ENCODE peak calls at places on chromosomes 12 and 14, in nine cellular contexts. One of them, this sample, is unnamed.

GRCh38 chr12:114288071-114288470 is 117.9 kb downstream of the TBX5 start:
- DNase-seq in dorsolateral prefrontal cortex: no peak
- DNase-seq in HFF-Myc: no peak
- DNase-seq in stimulated activated CD4-positive, alpha-beta T cell treated with anti-CD3 and anti-CD28 coated beads, TNF-alpha, amount 100 ng/mL, for 1 hour: no peak
- DNase-seq in choroid plexus epithelial cell: no peak
- DNase-seq in AG20443: peak
- DNase-seq in HS-5: no peak
- DNase-seq in NCI-H2081: no peak
- DNase-seq in ACHN: no peak
- DNase-seq in this sample: no peak

GRCh38 chr14:87935895-87936294 is 57.1 kb downstream of the GALC start:
- DNase-seq in dorsolateral prefrontal cortex: no peak
- DNase-seq in HFF-Myc: no peak
- DNase-seq in stimulated activated CD4-positive, alpha-beta T cell treated with anti-CD3 and anti-CD28 coated beads, TNF-alpha, amount 100 ng/mL, for 1 hour: no peak
- DNase-seq in choroid plexus epithelial cell: no peak
- DNase-seq in AG20443: no peak
- DNase-seq in HS-5: no peak
- DNase-seq in NCI-H2081: no peak
- DNase-seq in ACHN: no peak
- DNase-seq in this sample: no peak

GRCh38 chr12:52125499-52125900 is 46.0 kb downstream of the SMIM41 start:
- DNase-seq in dorsolateral prefrontal cortex: no peak
- DNase-seq in HFF-Myc: no peak
- DNase-seq in stimulated activated CD4-positive, alpha-beta T cell treated with anti-CD3 and anti-CD28 coated beads, TNF-alpha, amount 100 ng/mL, for 1 hour: no peak
- DNase-seq in choroid plexus epithelial cell: no peak
- DNase-seq in AG20443: peak
- DNase-seq in HS-5: no peak
- DNase-seq in NCI-H2081: peak
- DNase-seq in ACHN: no peak
- DNase-seq in this sample: no peak

GRCh38 chr12:78171082-78171481 is 340.4 kb downstream of the NAV3 start:
- DNase-seq in dorsolateral prefrontal cortex: no peak
- DNase-seq in HFF-Myc: no peak
- DNase-seq in stimulated activated CD4-positive, alpha-beta T cell treated with anti-CD3 and anti-CD28 coated beads, TNF-alpha, amount 100 ng/mL, for 1 hour: no peak
- DNase-seq in choroid plexus epithelial cell: no peak
- DNase-seq in AG20443: no peak
- DNase-seq in HS-5: no peak
- DNase-seq in NCI-H2081: no peak
- DNase-seq in ACHN: no peak
- DNase-seq in this sample: no peak

GRCh38 chr12:75795125-75795524 is 236.5 kb downstream of the PHLDA1 start:
- DNase-seq in dorsolateral prefrontal cortex: no peak
- DNase-seq in HFF-Myc: no peak
- DNase-seq in stimulated activated CD4-positive, alpha-beta T cell treated with anti-CD3 and anti-CD28 coated beads, TNF-alpha, amount 100 ng/mL, for 1 hour: no peak
- DNase-seq in choroid plexus epithelial cell: no peak
- DNase-seq in AG20443: no peak
- DNase-seq in HS-5: no peak
- DNase-seq in NCI-H2081: no peak
- DNase-seq in ACHN: no peak
- DNase-seq in this sample: no peak

GRCh38 chr14:103408491-103409155 is 23.4 kb downstream of the MARK3 start:
- DNase-seq in dorsolateral prefrontal cortex: no peak
- DNase-seq in HFF-Myc: no peak
- DNase-seq in stimulated activated CD4-positive, alpha-beta T cell treated with anti-CD3 and anti-CD28 coated beads, TNF-alpha, amount 100 ng/mL, for 1 hour: no peak
- DNase-seq in choroid plexus epithelial cell: peak
- DNase-seq in AG20443: no peak
- DNase-seq in HS-5: no peak
- DNase-seq in NCI-H2081: no peak
- DNase-seq in ACHN: no peak
- DNase-seq in this sample: no peak

GRCh38 chr12:91574975-91575374 is 392.4 kb upstream of the DCN start:
- DNase-seq in dorsolateral prefrontal cortex: no peak
- DNase-seq in HFF-Myc: no peak
- DNase-seq in stimulated activated CD4-positive, alpha-beta T cell treated with anti-CD3 and anti-CD28 coated beads, TNF-alpha, amount 100 ng/mL, for 1 hour: no peak
- DNase-seq in choroid plexus epithelial cell: no peak
- DNase-seq in AG20443: no peak
- DNase-seq in HS-5: no peak
- DNase-seq in NCI-H2081: no peak
- DNase-seq in ACHN: no peak
- DNase-seq in this sample: no peak

GRCh38 chr14:68164723-68165122 is 345.1 kb downstream of the RAD51B start:
- DNase-seq in dorsolateral prefrontal cortex: no peak
- DNase-seq in HFF-Myc: no peak
- DNase-seq in stimulated activated CD4-positive, alpha-beta T cell treated with anti-CD3 and anti-CD28 coated beads, TNF-alpha, amount 100 ng/mL, for 1 hour: no peak
- DNase-seq in choroid plexus epithelial cell: no peak
- DNase-seq in AG20443: no peak
- DNase-seq in HS-5: no peak
- DNase-seq in NCI-H2081: no peak
- DNase-seq in ACHN: no peak
- DNase-seq in this sample: no peak

GRCh38 chr12:49342066-49342913 is 4.4 kb upstream of the DNAJC22 start:
- DNase-seq in dorsolateral prefrontal cortex: peak
- DNase-seq in HFF-Myc: no peak
- DNase-seq in stimulated activated CD4-positive, alpha-beta T cell treated with anti-CD3 and anti-CD28 coated beads, TNF-alpha, amount 100 ng/mL, for 1 hour: peak
- DNase-seq in choroid plexus epithelial cell: peak
- DNase-seq in AG20443: peak
- DNase-seq in HS-5: no peak
- DNase-seq in NCI-H2081: peak
- DNase-seq in ACHN: peak
- DNase-seq in this sample: peak

GRCh38 chr12:74889563-74890236 is 319.9 kb downstream of the KCNC2 start:
- DNase-seq in dorsolateral prefrontal cortex: no peak
- DNase-seq in HFF-Myc: peak
- DNase-seq in stimulated activated CD4-positive, alpha-beta T cell treated with anti-CD3 and anti-CD28 coated beads, TNF-alpha, amount 100 ng/mL, for 1 hour: no peak
- DNase-seq in choroid plexus epithelial cell: peak
- DNase-seq in AG20443: no peak
- DNase-seq in HS-5: peak
- DNase-seq in NCI-H2081: no peak
- DNase-seq in ACHN: peak
- DNase-seq in this sample: no peak

GRCh38 chr12:5898874-5899273 is 46.2 kb downstream of the ANO2 start:
- DNase-seq in dorsolateral prefrontal cortex: no peak
- DNase-seq in HFF-Myc: no peak
- DNase-seq in stimulated activated CD4-positive, alpha-beta T cell treated with anti-CD3 and anti-CD28 coated beads, TNF-alpha, amount 100 ng/mL, for 1 hour: no peak
- DNase-seq in choroid plexus epithelial cell: no peak
- DNase-seq in AG20443: no peak
- DNase-seq in HS-5: no peak
- DNase-seq in NCI-H2081: no peak
- DNase-seq in ACHN: peak
- DNase-seq in this sample: no peak

GRCh38 chr12:109302358-109302757 is 6.7 kb downstream of the FOXN4 start:
- DNase-seq in dorsolateral prefrontal cortex: no peak
- DNase-seq in HFF-Myc: no peak
- DNase-seq in stimulated activated CD4-positive, alpha-beta T cell treated with anti-CD3 and anti-CD28 coated beads, TNF-alpha, amount 100 ng/mL, for 1 hour: no peak
- DNase-seq in choroid plexus epithelial cell: peak
- DNase-seq in AG20443: no peak
- DNase-seq in HS-5: no peak
- DNase-seq in NCI-H2081: no peak
- DNase-seq in ACHN: peak
- DNase-seq in this sample: no peak

GRCh38 chr12:27488479-27488878 is 35.5 kb upstream of the PPFIBP1 start:
- DNase-seq in dorsolateral prefrontal cortex: no peak
- DNase-seq in HFF-Myc: no peak
- DNase-seq in stimulated activated CD4-positive, alpha-beta T cell treated with anti-CD3 and anti-CD28 coated beads, TNF-alpha, amount 100 ng/mL, for 1 hour: no peak
- DNase-seq in choroid plexus epithelial cell: peak
- DNase-seq in AG20443: no peak
- DNase-seq in HS-5: no peak
- DNase-seq in NCI-H2081: no peak
- DNase-seq in ACHN: no peak
- DNase-seq in this sample: no peak

GRCh38 chr12:92973614-92974013 is 44.5 kb upstream of the EEA1 start:
- DNase-seq in dorsolateral prefrontal cortex: no peak
- DNase-seq in HFF-Myc: no peak
- DNase-seq in stimulated activated CD4-positive, alpha-beta T cell treated with anti-CD3 and anti-CD28 coated beads, TNF-alpha, amount 100 ng/mL, for 1 hour: no peak
- DNase-seq in choroid plexus epithelial cell: peak
- DNase-seq in AG20443: peak
- DNase-seq in HS-5: peak
- DNase-seq in NCI-H2081: no peak
- DNase-seq in ACHN: peak
- DNase-seq in this sample: no peak